ENCODE peak calls at places on chromosomes 7 and 10, in four cellular contexts. S is stimulated activated CD8-positive, alpha-beta memory T cell treated with anti-CD3 and anti-CD28 coated beads, Interleukin-2, amount 100 ng/mL, for 1 hour; C is HL-60; Q is ovary. J is an unnamed sample.
A peak's percentile ranks its signal among the peaks of the same experiment; 100 is the strongest.

GRCh38 chr7:37448057-37448636 is 517 bp downstream of the ELMO1 start:
- DNase-seq in S (peak; percentile 4), C (peak; percentile 51), Q (peak; percentile 48), J (no peak)

GRCh38 chr10:86798636-86799035 is 42.2 kb downstream of the BMPR1A start:
- DNase-seq in Q (no peak), C (no peak), S (no peak), J (no peak)

GRCh38 chr10:133276435-133277201 is at the start of gene ADAM8:
- DNase-seq in S (peak; percentile 48), C (peak; percentile 6), Q (no peak), J (no peak)

GRCh38 chr10:23824822-23825221 is 384.1 kb upstream of the KIAA1217 start:
- DNase-seq in S (no peak), Q (no peak), C (no peak), J (no peak)

GRCh38 chr7:18890134-18890533 is 227.3 kb downstream of the TWIST1 start:
- DNase-seq in S (no peak), Q (no peak), C (no peak), J (no peak)

GRCh38 chr7:567305-567883 is 47.7 kb upstream of the PDGFA start:
- DNase-seq in C (no peak), S (no peak), Q (no peak), J (no peak)

GRCh38 chr10:125003146-125003900 is 61.4 kb downstream of the ZRANB1 start:
- DNase-seq in S (no peak), C (no peak), Q (peak; percentile 36), J (no peak)

GRCh38 chr10:6186894-6187256 is 15.9 kb upstream of the PFKFB3 start:
- DNase-seq in S (no peak), C (no peak), Q (no peak), J (no peak)

GRCh38 chr7:2592375-2592865 is 33.6 kb downstream of the IQCE start:
- DNase-seq in Q (no peak), C (no peak), S (no peak), J (no peak)

GRCh38 chr10:51802030-51802429 is 102.6 kb upstream of the CSTF2T start:
- DNase-seq in C (no peak), Q (no peak), S (no peak), J (no peak)

GRCh38 chr7:68314208-68314607 is 1284.1 kb upstream of the AUTS2 start:
- DNase-seq in C (no peak), S (no peak), Q (no peak), J (no peak)

GRCh38 chr7:70384891-70385290 is 747.1 kb upstream of the GALNT17 start:
- DNase-seq in Q (no peak), C (no peak), S (no peak), J (no peak)

GRCh38 chr10:79053081-79053434 is 15.7 kb upstream of the ZMIZ1 start:
- DNase-seq in Q (peak; percentile 7), S (no peak), C (no peak), J (no peak)

GRCh38 chr7:143016996-143017395 is 9.9 kb downstream of the OR9A2 start:
- DNase-seq in C (no peak), S (no peak), Q (no peak), J (no peak)

GRCh38 chr7:149701495-149702240 is 71.7 kb downstream of the ZNF467 start:
- DNase-seq in C (no peak), Q (no peak), S (no peak), J (peak; percentile 68)

GRCh38 chr10:103889121-103889720 is 28.8 kb downstream of the STN1 start:
- DNase-seq in Q (no peak), S (no peak), C (no peak), J (no peak)

GRCh38 chr7:130913721-130914588 is 179.9 kb upstream of the KLF14 start:
- DNase-seq in Q (no peak), C (no peak), S (no peak), J (no peak)

GRCh38 chr10:72332423-72333110 is 22.2 kb downstream of the DNAJB12 start:
- DNase-seq in Q (no peak), C (no peak), S (no peak), J (no peak)

GRCh38 chr10:77240042-77240619 is 397.5 kb downstream of the KCNMA1 start:
- DNase-seq in C (no peak), Q (no peak), S (no peak), J (no peak)

GRCh38 chr7:54161621-54162020 is 380.6 kb upstream of the VSTM2A start:
- DNase-seq in S (no peak), Q (no peak), C (peak; percentile 61), J (no peak)

GRCh38 chr7:80324032-80324431 is 187.8 kb downstream of the GNAT3 start:
- DNase-seq in S (no peak), C (no peak), Q (no peak), J (no peak)

GRCh38 chr10:33539137-33539536 is 204.7 kb upstream of the NRP1 start:
- DNase-seq in Q (no peak), S (no peak), C (no peak), J (peak; percentile 64)

GRCh38 chr10:45819552-45819951 is 27.7 kb downstream of the AGAP4 start:
- DNase-seq in S (no peak), Q (no peak), C (no peak), J (peak; percentile 75)

GRCh38 chr7:45978010-45978681 is 57.1 kb upstream of the IGFBP3 start:
- DNase-seq in C (no peak), Q (no peak), S (no peak), J (peak; percentile 92)

GRCh38 chr7:94740490-94740889 is 84.6 kb upstream of the SGCE start:
- DNase-seq in S (no peak), C (no peak), Q (no peak), J (no peak)

GRCh38 chr10:35607475-35608316 is 2.6 kb downstream of the GJD4 start:
- DNase-seq in S (no peak), C (no peak), Q (no peak), J (no peak)

GRCh38 chr10:34626158-34626557 is 188.9 kb downstream of the PARD3 start:
- DNase-seq in C (no peak), Q (no peak), S (no peak), J (no peak)

GRCh38 chr10:58950618-58951017 is 225.8 kb upstream of the PHYHIPL start:
- DNase-seq in Q (no peak), C (no peak), S (no peak), J (no peak)

J was measured in esophagus muscularis mucosa.